ENCODE peak calls at places on chromosomes 16 and 17, in eight cellular contexts. C, F, Z, Y, H, N, O and I are unnamed samples.

GRCh38 chr17:5509482-5509881 is 23.1 kb downstream of the MIS12 start:
- DNase-seq in C (peak), F (no peak), Z (no peak), Y (peak), H (no peak), N (no peak), O (no peak), I (no peak)

GRCh38 chr17:29412780-29413565 is 22.8 kb downstream of the TAOK1 start:
- DNase-seq in C (peak), F (no peak), Z (no peak), Y (peak), H (no peak), N (no peak), O (no peak), I (peak)

GRCh38 chr17:67671492-67671891 is 46.2 kb upstream of the NOL11 start:
- DNase-seq in C (no peak), F (no peak), Z (no peak), Y (no peak), H (peak), N (no peak), O (no peak), I (no peak)

GRCh38 chr17:36674278-36674650 is 72.9 kb downstream of the MRM1 start:
- DNase-seq in C (no peak), F (no peak), Z (no peak), Y (peak), H (no peak), N (no peak), O (no peak), I (no peak)

GRCh38 chr17:13306310-13306962 is 288.6 kb upstream of the ELAC2 start:
- DNase-seq in C (peak), F (no peak), Z (peak), Y (peak), H (no peak), N (peak), O (peak), I (no peak)

GRCh38 chr17:17508019-17508535 is 11.9 kb upstream of the RASD1 start:
- DNase-seq in C (no peak), F (no peak), Z (no peak), Y (no peak), H (no peak), N (no peak), O (no peak), I (no peak)

GRCh38 chr16:56547120-56547948 is 17.5 kb upstream of the MT4 start:
- DNase-seq in C (peak), F (no peak), Z (peak), Y (peak), H (peak), N (no peak), O (peak), I (no peak)

GRCh38 chr16:1743376-1744337 is 27.7 kb downstream of the NME3 start:
- DNase-seq in C (no peak), F (no peak), Z (no peak), Y (no peak), H (no peak), N (no peak), O (no peak), I (no peak)

GRCh38 chr17:915416-916201 is 64.0 kb downstream of the NXN start:
- DNase-seq in C (no peak), F (no peak), Z (no peak), Y (no peak), H (peak), N (no peak), O (no peak), I (no peak)